ENCODE peak calls at places on chromosomes 6 and 20, in seven cellular contexts. V is colonic mucosa, R is psoas muscle, Q is PC-3, G is tibial nerve, C is PC-9, B is left lung. K is an unnamed sample.

GRCh38 chr6:32785781-32786533 is 22.6 kb upstream of the HLA-DQB2 start:
- DNase-seq in V (peak; percentile 56), C (no peak), R (no peak), G (peak; percentile 47), B (no peak), Q (peak; percentile 75), K (no peak)

GRCh38 chr6:97322811-97323210 is 39.8 kb upstream of the MMS22L start:
- DNase-seq in B (no peak), V (no peak), R (no peak), C (no peak), Q (peak; percentile 59), G (no peak), K (no peak)

GRCh38 chr6:34601706-34602105 is 45.6 kb upstream of the SPDEF start:
- DNase-seq in V (no peak), C (no peak), R (no peak), Q (no peak), G (no peak), B (no peak), K (no peak)

GRCh38 chr20:8043687-8044278 is 24.2 kb upstream of the TMX4 start:
- DNase-seq in V (peak; percentile 28), C (peak; percentile 44), Q (peak; percentile 88), R (no peak), B (no peak), G (peak; percentile 68), K (no peak)

GRCh38 chr6:45835725-45836437 is 179.8 kb downstream of the CLIC5 start:
- DNase-seq in R (no peak), Q (no peak), V (no peak), B (no peak), C (no peak), G (no peak), K (no peak)

GRCh38 chr20:53937330-53937729 is 133.1 kb downstream of the BCAS1 start:
- DNase-seq in R (no peak), V (no peak), C (no peak), G (no peak), B (no peak), Q (no peak), K (no peak)

GRCh38 chr6:20234136-20234535 is 21.9 kb upstream of the MBOAT1 start:
- DNase-seq in C (no peak), V (no peak), G (no peak), Q (no peak), R (no peak), B (no peak), K (no peak)

GRCh38 chr20:58228484-58229197 is at the start of gene ANKRD60:
- DNase-seq in Q (no peak), C (no peak), B (no peak), V (no peak), G (no peak), R (no peak), K (no peak)

GRCh38 chr6:34082816-34083215 is 63.1 kb downstream of the GRM4 start:
- DNase-seq in R (no peak), Q (no peak), C (no peak), B (no peak), V (no peak), G (no peak), K (no peak)

GRCh38 chr6:31680841-31681671 is at the start of gene LY6G5C:
- DNase-seq in Q (peak; percentile 84), R (peak; percentile 82), C (peak; percentile 82), B (peak; percentile 89), G (peak; percentile 85), V (peak; percentile 86), K (peak; percentile 90)

GRCh38 chr20:47304287-47304686 is 52.2 kb downstream of the ZMYND8 start:
- DNase-seq in C (no peak), G (no peak), V (peak; percentile 43), B (no peak), R (no peak), Q (peak; percentile 59), K (peak; percentile 19)

GRCh38 chr6:81366970-81367369 is 385.5 kb downstream of the TENT5A start:
- DNase-seq in C (no peak), B (no peak), R (no peak), G (no peak), V (no peak), Q (no peak), K (no peak)

GRCh38 chr6:13267142-13267621 is 61.2 kb downstream of the TBC1D7 start:
- DNase-seq in G (no peak), C (peak; percentile 90), R (no peak), B (no peak), V (no peak), Q (peak; percentile 12), K (no peak)

GRCh38 chr6:12476484-12476883 is 186.3 kb downstream of the EDN1 start:
- DNase-seq in V (no peak), B (no peak), C (no peak), G (no peak), Q (no peak), R (no peak), K (no peak)

GRCh38 chr20:20092852-20093251 is 40.5 kb downstream of the CFAP61 start:
- DNase-seq in C (no peak), B (no peak), G (no peak), V (no peak), R (no peak), Q (no peak), K (no peak)

GRCh38 chr20:49853640-49854039 is 41.0 kb downstream of the SLC9A8 start:
- DNase-seq in B (no peak), C (peak; percentile 78), G (no peak), Q (peak; percentile 61), V (no peak), R (no peak), K (no peak)

GRCh38 chr6:29723666-29724588 is 693 bp downstream of the HLA-F start:
- DNase-seq in R (peak; percentile 37), Q (no peak), C (peak; percentile 13), V (peak; percentile 73), G (peak; percentile 51), B (peak; percentile 51), K (peak; percentile 80)

GRCh38 chr6:14571728-14572127 is 454.2 kb downstream of the CD83 start:
- DNase-seq in Q (no peak), G (no peak), V (no peak), C (no peak), B (no peak), R (no peak), K (no peak)

GRCh38 chr20:9334866-9335265 is 179.5 kb upstream of the LAMP5 start:
- DNase-seq in V (no peak), Q (peak; percentile 73), C (no peak), G (no peak), B (no peak), R (no peak), K (no peak)

GRCh38 chr20:62158541-62158940 is 15.0 kb downstream of the SS18L1 start:
- DNase-seq in Q (no peak), G (no peak), B (no peak), R (no peak), C (no peak), V (no peak), K (no peak)
- H3K36me3 ChIP-seq in Q (peaks cover 18% of the 10 kb centered on the region), G (no peaks in the 10 kb centered on the region), B (peaks cover 1% of the 10 kb centered on the region), R (peaks cover 3% of the 10 kb centered on the region), C (peaks cover 13% of the 10 kb centered on the region), V (peaks cover 6% of the 10 kb centered on the region), K (peaks cover 30% of the 10 kb centered on the region)

GRCh38 chr6:26520840-26521484 is 17.2 kb upstream of the HMGN4 start:
- DNase-seq in Q (peak; percentile 81), R (peak; percentile 90), C (peak; percentile 78), V (peak; percentile 93), G (peak; percentile 95), B (peak; percentile 89), K (peak; percentile 94)

GRCh38 chr6:26514984-26515383 is 14.9 kb downstream of the BTN1A1 start:
- DNase-seq in V (no peak), R (no peak), G (no peak), B (no peak), Q (no peak), C (no peak), K (no peak)

GRCh38 chr6:26520088-26520839 is 17.9 kb upstream of the HMGN4 start:
- DNase-seq in C (peak; percentile 46), Q (no peak), G (no peak), V (no peak), B (no peak), R (no peak), K (peak; percentile 77)

GRCh38 chr6:26519359-26519758 is 18.8 kb upstream of the HMGN4 start:
- DNase-seq in V (no peak), B (no peak), G (no peak), R (no peak), Q (no peak), C (no peak), K (no peak)

GRCh38 chr6:26516481-26517427 is 16.7 kb downstream of the BTN1A1 start:
- DNase-seq in R (no peak), B (no peak), V (no peak), C (no peak), G (no peak), Q (no peak), K (no peak)
- H3K36me3 ChIP-seq in R (no peaks in the 10 kb centered on the region), B (no peaks in the 10 kb centered on the region), V (no peaks in the 10 kb centered on the region), C (no peaks in the 10 kb centered on the region), G (no peaks in the 10 kb centered on the region), Q (no peaks in the 10 kb centered on the region), K (no peaks in the 10 kb centered on the region)

GRCh38 chr6:109370336-109370735 is 11.9 kb downstream of the CD164 start:
- DNase-seq in V (no peak), Q (no peak), G (no peak), C (no peak), R (no peak), B (no peak), K (no peak)
- H3K36me3 ChIP-seq in V (peaks cover 30% of the 10 kb centered on the region), Q (peaks cover 74% of the 10 kb centered on the region), G (no peaks in the 10 kb centered on the region), C (peaks cover 88% of the 10 kb centered on the region), R (peaks cover 6% of the 10 kb centered on the region), B (peaks cover 3% of the 10 kb centered on the region), K (peaks cover 95% of the 10 kb centered on the region)

GRCh38 chr6:113508249-113508648 is 348.9 kb upstream of the MARCKS start:
- DNase-seq in G (no peak), Q (no peak), V (no peak), C (no peak), B (no peak), R (no peak), K (no peak)
- H3K36me3 ChIP-seq in G (no peaks in the 10 kb centered on the region), Q (no peaks in the 10 kb centered on the region), V (no peaks in the 10 kb centered on the region), C (no peaks in the 10 kb centered on the region), B (no peaks in the 10 kb centered on the region), R (no peaks in the 10 kb centered on the region), K (no peaks in the 10 kb centered on the region)

DNA sequence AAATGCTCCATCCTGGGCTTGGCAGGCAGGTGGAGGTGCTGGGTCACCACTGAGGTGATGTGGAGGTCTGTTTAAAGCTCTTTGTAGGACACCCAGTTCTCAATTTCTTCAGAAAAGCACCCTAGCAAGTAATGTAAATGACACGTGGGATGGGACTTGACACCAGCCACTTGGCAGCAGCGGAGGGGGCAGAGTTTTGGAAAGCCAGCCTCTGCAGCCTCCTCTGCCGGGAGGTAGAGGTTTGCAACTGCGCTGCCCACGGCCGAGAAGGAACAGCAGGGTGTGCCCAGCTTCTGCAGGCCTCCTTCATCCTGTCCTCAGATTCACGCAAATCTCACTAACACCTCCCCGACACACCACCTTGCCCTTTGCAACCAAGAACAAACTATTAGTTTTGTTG is 77.3 kb downstream of the RAMACL start:
- DNase-seq in C (no peak), Q (no peak), V (no peak), R (no peak), B (no peak), G (no peak), K (no peak)
- H3K36me3 ChIP-seq in C (no peaks in the 10 kb centered on the region), Q (no peaks in the 10 kb centered on the region), V (no peaks in the 10 kb centered on the region), R (no peaks in the 10 kb centered on the region), B (no peaks in the 10 kb centered on the region), G (no peaks in the 10 kb centered on the region), K (peaks cover 39% of the 10 kb centered on the region)

K was measured in upper lobe of right lung.